ENCODE peak calls at places on chromosomes 7 and 10, in six cellular contexts. T, W, I, R, S and O are unnamed samples.
A peak's percentile ranks its signal among the peaks of the same experiment; 100 is the strongest.

GRCh38 chr7:64879097-64879730 is 23.9 kb upstream of the ZNF273 start:
- DNase-seq in T (no peak), S (peak; percentile 12), R (no peak), W (no peak), I (no peak), O (no peak)

GRCh38 chr7:36563706-36564325 is 160.5 kb downstream of the AOAH start:
- DNase-seq in T (no peak), W (no peak), S (no peak), R (peak; percentile 28), I (no peak), O (no peak)

GRCh38 chr7:149496642-149497391 is 792 bp downstream of the ZNF746 start:
- DNase-seq in T (peak; percentile 84), S (peak; percentile 58), W (peak; percentile 51), R (peak; percentile 73), I (peak; percentile 76), O (peak; percentile 38)

GRCh38 chr10:110344622-110345021 is 39.9 kb upstream of the SMNDC1 start:
- DNase-seq in R (peak; percentile 33), T (no peak), W (no peak), I (no peak), S (no peak), O (no peak)

GRCh38 chr10:126904807-126905686 is at the start of gene DOCK1:
- DNase-seq in I (peak; percentile 73), S (peak; percentile 79), W (peak; percentile 52), T (peak; percentile 90), R (peak; percentile 91), O (peak; percentile 70)

GRCh38 chr7:82158327-82158726 is 285.2 kb downstream of the CACNA2D1 start:
- DNase-seq in S (no peak), R (no peak), W (no peak), T (no peak), I (no peak), O (no peak)

GRCh38 chr10:15141136-15142067 is 27.1 kb downstream of the NMT2 start:
- DNase-seq in R (no peak), S (no peak), I (no peak), T (no peak), W (no peak), O (no peak)

GRCh38 chr10:124962421-124962820 is 20.5 kb downstream of the ZRANB1 start:
- DNase-seq in R (no peak), S (no peak), I (no peak), T (no peak), W (no peak), O (no peak)

GRCh38 chr10:48774416-48775205 is 89.9 kb downstream of the WDFY4 start:
- DNase-seq in S (no peak), T (no peak), R (no peak), W (no peak), I (no peak), O (no peak)

GRCh38 chr10:84026821-84027257 is 112.5 kb upstream of the GHITM start:
- DNase-seq in W (peak; percentile 16), R (peak; percentile 42), I (no peak), T (no peak), S (peak; percentile 28), O (peak; percentile 28)

DNA sequence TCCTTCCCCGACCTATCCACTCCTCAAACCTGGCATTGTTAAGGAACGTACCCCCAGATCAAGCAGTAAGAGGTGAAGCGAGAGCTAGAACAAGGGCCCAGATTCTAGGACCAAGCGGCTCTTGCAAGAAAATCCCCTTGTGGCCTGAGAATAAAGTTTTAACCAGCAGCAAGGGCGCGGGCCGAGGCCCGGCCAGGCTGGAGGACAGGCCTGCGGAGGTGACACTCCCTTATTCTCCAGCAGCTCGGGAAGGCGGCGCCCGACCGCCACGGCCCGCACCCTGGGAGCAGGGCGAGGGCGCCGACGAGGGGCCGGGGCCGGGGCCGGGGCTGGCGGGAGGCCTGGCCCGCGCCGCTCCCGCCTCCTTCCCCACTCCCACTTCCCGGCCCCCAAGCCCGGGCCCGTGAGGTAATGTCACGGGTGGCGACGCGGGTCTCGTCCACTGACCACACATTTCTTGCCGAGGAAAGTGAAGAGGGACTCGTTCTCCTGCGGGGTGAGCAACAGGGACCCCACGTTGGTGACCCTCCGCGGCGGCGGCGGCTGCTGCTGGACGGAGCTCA is 551 bp downstream of the WASL start:
- DNase-seq in S (peak; percentile 53), R (peak; percentile 72), I (peak; percentile 68), T (peak; percentile 84), W (peak; percentile 37), O (peak; percentile 45)
- H3K4me1 ChIP-seq in S (no peaks in the 10 kb centered on the region), R (peaks cover 39% of the 10 kb centered on the region), I (peaks cover 55% of the 10 kb centered on the region), T (no peaks in the 10 kb centered on the region), W (peaks cover 40% of the 10 kb centered on the region), O (no peaks in the 10 kb centered on the region)

GRCh38 chr10:132185601-132186487 is 904 bp upstream of the DPYSL4 start:
- DNase-seq in W (no peak), R (peak; percentile 59), I (no peak), S (peak; percentile 41), T (peak; percentile 77), O (no peak)
- H3K4me3 ChIP-seq in W (no peak overlapping the region), R (peak overlapping the region; percentile 56), I (peak overlapping the region; percentile 57), S (no peak overlapping the region), T (peak overlapping the region; percentile 58), O (no peak overlapping the region)

DNA sequence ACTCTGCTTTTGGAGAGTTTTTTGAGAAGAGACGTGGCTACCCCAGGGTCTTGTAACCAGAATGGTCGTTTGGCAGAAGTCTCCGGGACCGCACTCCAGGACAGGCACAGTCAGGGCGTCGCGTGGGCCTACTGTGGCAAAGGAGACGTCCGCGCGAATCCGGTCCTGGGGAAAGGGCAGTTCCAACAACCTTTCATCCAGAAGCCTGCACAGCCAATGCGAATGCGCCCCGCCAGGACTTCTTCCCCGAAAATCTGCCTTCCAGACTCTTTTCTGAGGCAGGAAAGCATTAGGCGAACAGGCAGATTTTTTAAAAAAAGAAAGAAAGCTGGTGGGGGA is 2.0 kb downstream of the HPSE2 start:
- DNase-seq in W (no peak), R (no peak), S (no peak), T (no peak), I (no peak), O (no peak)
- H3K4me1 ChIP-seq in W (no peaks in the 10 kb centered on the region), R (peaks cover 32% of the 10 kb centered on the region), S (no peaks in the 10 kb centered on the region), T (no peaks in the 10 kb centered on the region), I (peaks cover 11% of the 10 kb centered on the region), O (no peaks in the 10 kb centered on the region)

DNA sequence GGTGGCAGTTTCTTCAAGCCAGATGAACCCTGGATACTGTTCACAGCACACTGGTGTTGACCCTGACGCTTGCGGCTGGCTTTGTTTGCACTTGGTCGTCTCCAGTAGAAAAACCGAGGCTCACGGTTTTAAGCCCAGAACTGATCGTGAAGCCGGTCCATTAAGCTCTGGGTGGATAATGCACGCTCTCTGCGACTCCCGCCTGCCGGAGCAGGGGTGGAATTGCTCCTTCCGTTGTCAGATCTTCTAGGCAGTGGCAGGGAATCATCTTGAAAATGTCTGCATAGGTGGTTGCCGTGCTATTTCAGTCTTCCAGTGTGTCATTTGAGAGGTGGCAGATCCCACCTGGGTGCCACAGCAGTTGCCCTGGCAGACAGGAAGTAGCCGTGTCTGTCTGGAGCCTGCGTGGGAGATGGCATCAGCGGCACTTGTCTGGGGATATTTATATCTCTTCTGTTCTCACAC is 35.9 kb upstream of the AP5Z1 start:
- DNase-seq in T (peak; percentile 84), W (no peak), R (no peak), I (peak; percentile 84), S (no peak), O (peak; percentile 57)
- H3K4me3 ChIP-seq in T (peak overlapping the region; percentile 34), W (no peak overlapping the region), R (peak overlapping the region; percentile 64), I (peak overlapping the region; percentile 56), S (no peak overlapping the region), O (peak overlapping the region; percentile 53)

GRCh38 chr7:154631162-154631561 is 371.8 kb downstream of the PAXIP1 start:
- DNase-seq in S (no peak), R (no peak), T (no peak), I (no peak), W (no peak), O (no peak)

GRCh38 chr7:154623399-154623798 is 379.5 kb downstream of the PAXIP1 start:
- DNase-seq in R (no peak), I (no peak), T (no peak), W (no peak), S (no peak), O (no peak)

GRCh38 chr7:154633641-154634040 is 369.3 kb downstream of the PAXIP1 start:
- DNase-seq in I (no peak), W (no peak), R (no peak), S (no peak), T (no peak), O (no peak)

DNA sequence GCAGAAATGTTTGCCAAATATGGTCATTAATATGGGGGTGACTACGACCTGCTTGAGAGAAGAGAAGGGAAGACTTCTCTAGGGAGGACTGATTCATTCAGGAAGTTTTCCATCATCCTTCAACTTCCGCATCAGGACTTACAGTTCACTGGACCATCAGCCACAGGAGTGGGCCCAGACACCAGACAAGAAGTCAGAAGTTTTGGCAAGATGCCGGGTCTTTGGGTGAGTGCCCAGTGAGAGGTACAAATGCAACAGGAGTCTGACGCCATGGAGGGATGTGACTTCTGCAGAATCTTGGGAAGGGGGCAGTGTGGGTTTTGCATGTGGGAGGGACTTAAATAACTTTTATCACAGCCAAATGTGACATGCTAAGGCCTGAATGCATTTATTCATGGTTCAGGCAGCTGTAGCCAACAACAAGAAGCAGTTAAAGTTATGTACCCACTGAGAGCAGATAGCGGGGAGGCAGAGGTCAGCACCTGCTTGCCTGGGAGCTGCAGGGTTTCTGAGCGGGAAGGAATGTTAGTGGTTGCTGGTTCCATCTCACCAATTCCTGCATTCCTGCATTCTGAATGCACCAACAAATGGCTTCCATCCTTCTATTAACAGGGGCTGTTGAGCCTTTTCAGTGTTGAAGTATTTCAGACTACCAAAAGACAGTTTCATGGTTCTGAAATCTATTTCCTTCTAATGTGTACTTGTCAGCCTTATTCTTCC is 375.2 kb downstream of the PAXIP1 start:
- DNase-seq in W (no peak), S (no peak), I (no peak), T (no peak), R (no peak), O (peak; percentile 66)
- H3K4me1 ChIP-seq in W (no peaks in the 10 kb centered on the region), S (no peaks in the 10 kb centered on the region), I (no peaks in the 10 kb centered on the region), T (no peaks in the 10 kb centered on the region), R (no peaks in the 10 kb centered on the region), O (peaks cover 36% of the 10 kb centered on the region)